ENCODE peak calls at places on chromosomes 2 and 18, in six cellular contexts. One of them, this sample, is unnamed.
A peak's percentile ranks its signal among the peaks of the same experiment; 100 is the strongest.

GRCh38 chr2:105254520-105255210 is 13.1 kb downstream of the GPR45 start:
- DNase-seq in HCT116: no peak
- DNase-seq in PC-3: no peak
- DNase-seq in CD4-positive, CD25-positive, alpha-beta regulatory T cell: no peak
- DNase-seq in OCI-LY7: no peak
- DNase-seq in effector memory CD4-positive, alpha-beta T cell: no peak
- DNase-seq in this sample: no peak

GRCh38 chr2:31075936-31076590 is 62.2 kb downstream of the GALNT14 start:
- DNase-seq in PC-3: peak; percentile 64
- DNase-seq in OCI-LY7: no peak
- DNase-seq in effector memory CD4-positive, alpha-beta T cell: no peak
- DNase-seq in CD4-positive, CD25-positive, alpha-beta regulatory T cell: no peak
- DNase-seq in HCT116: no peak
- DNase-seq in this sample: no peak

GRCh38 chr2:30235008-30235655 is 3.8 kb downstream of the LBH start:
- DNase-seq in HCT116: no peak
- DNase-seq in effector memory CD4-positive, alpha-beta T cell: no peak
- DNase-seq in PC-3: peak; percentile 38
- DNase-seq in CD4-positive, CD25-positive, alpha-beta regulatory T cell: no peak
- DNase-seq in OCI-LY7: no peak
- DNase-seq in this sample: no peak

GRCh38 chr2:236600892-236601291 is 31.3 kb downstream of the ACKR3 start:
- DNase-seq in CD4-positive, CD25-positive, alpha-beta regulatory T cell: no peak
- DNase-seq in OCI-LY7: no peak
- DNase-seq in effector memory CD4-positive, alpha-beta T cell: no peak
- DNase-seq in HCT116: no peak
- DNase-seq in PC-3: peak; percentile 52
- DNase-seq in this sample: no peak

GRCh38 chr2:106054880-106055655 is 139.0 kb downstream of the UXS1 start:
- DNase-seq in PC-3: no peak
- DNase-seq in OCI-LY7: no peak
- DNase-seq in CD4-positive, CD25-positive, alpha-beta regulatory T cell: no peak
- DNase-seq in effector memory CD4-positive, alpha-beta T cell: no peak
- DNase-seq in HCT116: no peak
- DNase-seq in this sample: no peak

GRCh38 chr2:25929789-25930473 is 51.6 kb upstream of the ASXL2 start:
- DNase-seq in OCI-LY7: no peak
- DNase-seq in CD4-positive, CD25-positive, alpha-beta regulatory T cell: no peak
- DNase-seq in PC-3: no peak
- DNase-seq in HCT116: no peak
- DNase-seq in effector memory CD4-positive, alpha-beta T cell: no peak
- DNase-seq in this sample: no peak

GRCh38 chr18:60053747-60054304 is 154.0 kb downstream of the PMAIP1 start:
- DNase-seq in OCI-LY7: no peak
- DNase-seq in HCT116: peak; percentile 97
- DNase-seq in CD4-positive, CD25-positive, alpha-beta regulatory T cell: no peak
- DNase-seq in effector memory CD4-positive, alpha-beta T cell: no peak
- DNase-seq in PC-3: peak; percentile 100
- DNase-seq in this sample: peak; percentile 10

GRCh38 chr2:239310401-239311061 is 90.3 kb downstream of the HDAC4 start:
- DNase-seq in HCT116: no peak
- DNase-seq in PC-3: no peak
- DNase-seq in OCI-LY7: no peak
- DNase-seq in effector memory CD4-positive, alpha-beta T cell: no peak
- DNase-seq in CD4-positive, CD25-positive, alpha-beta regulatory T cell: no peak
- DNase-seq in this sample: no peak

GRCh38 chr2:168350380-168350779 is 103.0 kb upstream of the STK39 start:
- DNase-seq in OCI-LY7: no peak
- DNase-seq in effector memory CD4-positive, alpha-beta T cell: no peak
- DNase-seq in PC-3: no peak
- DNase-seq in HCT116: no peak
- DNase-seq in CD4-positive, CD25-positive, alpha-beta regulatory T cell: no peak
- DNase-seq in this sample: no peak

GRCh38 chr18:42113529-42114191 is 158.6 kb downstream of the PIK3C3 start:
- DNase-seq in OCI-LY7: no peak
- DNase-seq in CD4-positive, CD25-positive, alpha-beta regulatory T cell: no peak
- DNase-seq in PC-3: no peak
- DNase-seq in HCT116: no peak
- DNase-seq in effector memory CD4-positive, alpha-beta T cell: no peak
- DNase-seq in this sample: no peak

GRCh38 chr2:25720575-25720974 is 47.2 kb upstream of the DTNB start:
- DNase-seq in PC-3: no peak
- DNase-seq in effector memory CD4-positive, alpha-beta T cell: no peak
- DNase-seq in HCT116: no peak
- DNase-seq in OCI-LY7: no peak
- DNase-seq in CD4-positive, CD25-positive, alpha-beta regulatory T cell: no peak
- DNase-seq in this sample: no peak

GRCh38 chr2:195029804-195030654 is 627.0 kb upstream of the SLC39A10 start:
- DNase-seq in OCI-LY7: no peak
- DNase-seq in CD4-positive, CD25-positive, alpha-beta regulatory T cell: no peak
- DNase-seq in effector memory CD4-positive, alpha-beta T cell: no peak
- DNase-seq in HCT116: no peak
- DNase-seq in PC-3: peak; percentile 27
- DNase-seq in this sample: no peak

GRCh38 chr2:170812716-170813585 is 3.7 kb upstream of the GAD1 start:
- DNase-seq in effector memory CD4-positive, alpha-beta T cell: no peak
- DNase-seq in PC-3: peak; percentile 94
- DNase-seq in CD4-positive, CD25-positive, alpha-beta regulatory T cell: peak; percentile 44
- DNase-seq in HCT116: peak; percentile 80
- DNase-seq in OCI-LY7: peak; percentile 85
- DNase-seq in this sample: peak; percentile 91

GRCh38 chr2:100660851-100661584 is 98.2 kb downstream of the PDCL3 start:
- DNase-seq in CD4-positive, CD25-positive, alpha-beta regulatory T cell: no peak
- DNase-seq in effector memory CD4-positive, alpha-beta T cell: no peak
- DNase-seq in OCI-LY7: no peak
- DNase-seq in PC-3: no peak
- DNase-seq in HCT116: no peak
- DNase-seq in this sample: no peak

GRCh38 chr2:120552800-120553471 is 182.7 kb upstream of the GLI2 start:
- DNase-seq in HCT116: peak; percentile 84
- DNase-seq in CD4-positive, CD25-positive, alpha-beta regulatory T cell: no peak
- DNase-seq in OCI-LY7: peak; percentile 2
- DNase-seq in effector memory CD4-positive, alpha-beta T cell: no peak
- DNase-seq in PC-3: peak; percentile 98
- DNase-seq in this sample: peak; percentile 90

GRCh38 chr2:62266433-62267038 is 70.6 kb downstream of the B3GNT2 start:
- DNase-seq in effector memory CD4-positive, alpha-beta T cell: no peak
- DNase-seq in CD4-positive, CD25-positive, alpha-beta regulatory T cell: no peak
- DNase-seq in HCT116: no peak
- DNase-seq in OCI-LY7: no peak
- DNase-seq in PC-3: peak; percentile 36
- DNase-seq in this sample: no peak

GRCh38 chr2:172113617-172114016 is 10.9 kb upstream of the DLX2 start:
- DNase-seq in effector memory CD4-positive, alpha-beta T cell: no peak
- DNase-seq in OCI-LY7: peak; percentile 54
- DNase-seq in CD4-positive, CD25-positive, alpha-beta regulatory T cell: no peak
- DNase-seq in HCT116: no peak
- DNase-seq in PC-3: peak; percentile 56
- DNase-seq in this sample: no peak

GRCh38 chr2:229153307-229153706 is 117.8 kb downstream of the PID1 start:
- DNase-seq in HCT116: no peak
- DNase-seq in OCI-LY7: no peak
- DNase-seq in CD4-positive, CD25-positive, alpha-beta regulatory T cell: no peak
- DNase-seq in effector memory CD4-positive, alpha-beta T cell: no peak
- DNase-seq in PC-3: no peak
- DNase-seq in this sample: no peak

GRCh38 chr2:85058619-85058941 is 74.6 kb upstream of the TCF7L1 start:
- DNase-seq in HCT116: no peak
- DNase-seq in OCI-LY7: no peak
- DNase-seq in PC-3: no peak
- DNase-seq in effector memory CD4-positive, alpha-beta T cell: no peak
- DNase-seq in CD4-positive, CD25-positive, alpha-beta regulatory T cell: no peak
- DNase-seq in this sample: no peak

GRCh38 chr2:70541481-70542020 is 12.1 kb downstream of the TGFA start:
- DNase-seq in HCT116: no peak
- DNase-seq in PC-3: peak; percentile 52
- DNase-seq in OCI-LY7: no peak
- DNase-seq in effector memory CD4-positive, alpha-beta T cell: no peak
- DNase-seq in CD4-positive, CD25-positive, alpha-beta regulatory T cell: no peak
- DNase-seq in this sample: no peak

GRCh38 chr2:225165052-225165451 is 122.8 kb upstream of the DOCK10 start:
- DNase-seq in effector memory CD4-positive, alpha-beta T cell: no peak
- DNase-seq in HCT116: no peak
- DNase-seq in CD4-positive, CD25-positive, alpha-beta regulatory T cell: no peak
- DNase-seq in OCI-LY7: no peak
- DNase-seq in PC-3: peak; percentile 54
- DNase-seq in this sample: no peak

GRCh38 chr2:24785704-24786321 is 7.4 kb downstream of the PTRHD1 start:
- DNase-seq in HCT116: no peak
- DNase-seq in PC-3: no peak
- DNase-seq in OCI-LY7: peak; percentile 82
- DNase-seq in CD4-positive, CD25-positive, alpha-beta regulatory T cell: no peak
- DNase-seq in effector memory CD4-positive, alpha-beta T cell: no peak
- DNase-seq in this sample: no peak

GRCh38 chr2:134943540-134943939 is 24.9 kb downstream of the CCNT2 start:
- DNase-seq in HCT116: no peak
- DNase-seq in PC-3: no peak
- DNase-seq in effector memory CD4-positive, alpha-beta T cell: no peak
- DNase-seq in OCI-LY7: peak; percentile 22
- DNase-seq in CD4-positive, CD25-positive, alpha-beta regulatory T cell: no peak
- DNase-seq in this sample: no peak

GRCh38 chr2:228126401-228126800 is 55.1 kb downstream of the SPHKAP start:
- DNase-seq in PC-3: no peak
- DNase-seq in HCT116: no peak
- DNase-seq in effector memory CD4-positive, alpha-beta T cell: no peak
- DNase-seq in OCI-LY7: no peak
- DNase-seq in CD4-positive, CD25-positive, alpha-beta regulatory T cell: no peak
- DNase-seq in this sample: no peak

DNA sequence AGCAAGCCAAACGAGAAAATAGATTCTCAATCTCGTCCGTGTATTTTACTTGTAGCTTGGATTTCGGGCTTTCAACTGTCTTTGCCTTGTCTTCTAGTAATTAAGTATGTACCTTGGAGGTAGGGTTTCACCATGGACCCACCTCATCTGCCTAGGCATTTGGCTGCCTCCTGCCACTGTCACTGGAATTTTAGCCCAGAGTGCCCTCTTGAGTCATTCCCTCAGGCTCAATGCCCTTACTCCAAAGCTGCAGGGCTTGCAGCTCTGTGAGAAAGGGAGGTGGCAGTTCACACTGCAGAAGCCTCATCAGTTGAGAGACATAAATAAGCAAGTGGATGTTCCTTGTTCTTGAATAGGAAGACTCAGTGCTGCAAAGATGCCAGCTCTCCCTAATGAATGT is 89.6 kb downstream of the VSNL1 start:
- DNase-seq in HCT116: no peak
- DNase-seq in PC-3: no peak
- DNase-seq in effector memory CD4-positive, alpha-beta T cell: no peak
- DNase-seq in CD4-positive, CD25-positive, alpha-beta regulatory T cell: no peak
- DNase-seq in OCI-LY7: no peak
- DNase-seq in this sample: no peak
- H3K4me1 ChIP-seq in HCT116: no peaks in the 10 kb centered on the region
- H3K4me1 ChIP-seq in PC-3: no peaks in the 10 kb centered on the region
- H3K4me1 ChIP-seq in effector memory CD4-positive, alpha-beta T cell: no peaks in the 10 kb centered on the region
- H3K4me1 ChIP-seq in CD4-positive, CD25-positive, alpha-beta regulatory T cell: no peaks in the 10 kb centered on the region
- H3K4me1 ChIP-seq in OCI-LY7: no peaks in the 10 kb centered on the region
- H3K4me1 ChIP-seq in this sample: no peaks in the 10 kb centered on the region

GRCh38 chr2:1729264-1729663 is 15.1 kb downstream of the PXDN start:
- DNase-seq in PC-3: no peak
- DNase-seq in effector memory CD4-positive, alpha-beta T cell: no peak
- DNase-seq in OCI-LY7: no peak
- DNase-seq in HCT116: no peak
- DNase-seq in CD4-positive, CD25-positive, alpha-beta regulatory T cell: no peak
- DNase-seq in this sample: no peak
- H3K4me3 ChIP-seq in PC-3: peak overlapping the region; percentile 48
- H3K4me3 ChIP-seq in effector memory CD4-positive, alpha-beta T cell: no peak overlapping the region
- H3K4me3 ChIP-seq in OCI-LY7: no peak overlapping the region
- H3K4me3 ChIP-seq in HCT116: no peak overlapping the region
- H3K4me3 ChIP-seq in CD4-positive, CD25-positive, alpha-beta regulatory T cell: no peak overlapping the region
- H3K4me3 ChIP-seq in this sample: no peak overlapping the region

DNA sequence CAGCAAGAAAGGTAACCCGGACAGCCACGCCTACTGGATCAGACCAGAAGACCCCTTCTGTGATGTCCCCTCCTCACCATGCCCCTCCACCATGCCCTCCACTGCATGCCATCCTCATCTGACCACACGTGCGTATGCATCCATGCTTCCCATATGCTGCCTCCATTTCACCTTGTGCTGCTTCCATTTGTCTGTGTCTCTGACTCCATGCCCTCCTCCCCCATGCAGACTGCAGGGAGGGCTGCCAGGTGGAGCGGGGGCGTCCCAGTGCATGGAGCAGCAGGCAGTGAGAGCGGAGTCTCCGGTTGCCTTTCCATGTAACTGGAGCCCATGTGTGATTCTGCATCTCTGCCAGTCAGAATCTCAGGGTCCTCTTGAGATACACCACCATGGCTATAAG is 52.6 kb downstream of the COA5 start:
- DNase-seq in PC-3: no peak
- DNase-seq in effector memory CD4-positive, alpha-beta T cell: no peak
- DNase-seq in OCI-LY7: no peak
- DNase-seq in CD4-positive, CD25-positive, alpha-beta regulatory T cell: no peak
- DNase-seq in HCT116: no peak
- DNase-seq in this sample: no peak
- H3K36me3 ChIP-seq in PC-3: peaks cover 2% of the 10 kb centered on the region
- H3K36me3 ChIP-seq in effector memory CD4-positive, alpha-beta T cell: peaks cover 89% of the 10 kb centered on the region
- H3K36me3 ChIP-seq in OCI-LY7: peaks cover 28% of the 10 kb centered on the region
- H3K36me3 ChIP-seq in CD4-positive, CD25-positive, alpha-beta regulatory T cell: peaks cover 92% of the 10 kb centered on the region
- H3K36me3 ChIP-seq in HCT116: peaks cover 4% of the 10 kb centered on the region
- H3K36me3 ChIP-seq in this sample: peaks cover 29% of the 10 kb centered on the region

GRCh38 chr2:234464291-234464645 is 32.6 kb downstream of the ARL4C start:
- DNase-seq in CD4-positive, CD25-positive, alpha-beta regulatory T cell: no peak
- DNase-seq in effector memory CD4-positive, alpha-beta T cell: no peak
- DNase-seq in OCI-LY7: no peak
- DNase-seq in PC-3: no peak
- DNase-seq in HCT116: no peak
- DNase-seq in this sample: no peak
- H3K4me1 ChIP-seq in CD4-positive, CD25-positive, alpha-beta regulatory T cell: peaks cover 69% of the 10 kb centered on the region
- H3K4me1 ChIP-seq in effector memory CD4-positive, alpha-beta T cell: peaks cover 51% of the 10 kb centered on the region
- H3K4me1 ChIP-seq in OCI-LY7: no peaks in the 10 kb centered on the region
- H3K4me1 ChIP-seq in PC-3: peaks cover 24% of the 10 kb centered on the region
- H3K4me1 ChIP-seq in HCT116: no peaks in the 10 kb centered on the region
- H3K4me1 ChIP-seq in this sample: peaks cover 6% of the 10 kb centered on the region

GRCh38 chr2:43221660-43222471 is 4.5 kb downstream of the ZFP36L2 start:
- DNase-seq in PC-3: peak; percentile 89
- DNase-seq in HCT116: peak; percentile 64
- DNase-seq in CD4-positive, CD25-positive, alpha-beta regulatory T cell: peak; percentile 39
- DNase-seq in OCI-LY7: peak; percentile 72
- DNase-seq in effector memory CD4-positive, alpha-beta T cell: peak; percentile 33
- DNase-seq in this sample: peak; percentile 93

GRCh38 chr2:43224131-43224570 is 2.3 kb downstream of the ZFP36L2 start:
- DNase-seq in HCT116: no peak
- DNase-seq in PC-3: peak; percentile 69
- DNase-seq in CD4-positive, CD25-positive, alpha-beta regulatory T cell: peak; percentile 80
- DNase-seq in effector memory CD4-positive, alpha-beta T cell: peak; percentile 52
- DNase-seq in OCI-LY7: peak; percentile 88
- DNase-seq in this sample: peak; percentile 70

GRCh38 chr2:43220982-43221659 is 5.3 kb downstream of the ZFP36L2 start:
- DNase-seq in HCT116: no peak
- DNase-seq in effector memory CD4-positive, alpha-beta T cell: no peak
- DNase-seq in PC-3: no peak
- DNase-seq in OCI-LY7: peak; percentile 54
- DNase-seq in CD4-positive, CD25-positive, alpha-beta regulatory T cell: peak; percentile 34
- DNase-seq in this sample: no peak

GRCh38 chr2:43223412-43224040 is 2.9 kb downstream of the ZFP36L2 start:
- DNase-seq in effector memory CD4-positive, alpha-beta T cell: no peak
- DNase-seq in OCI-LY7: no peak
- DNase-seq in CD4-positive, CD25-positive, alpha-beta regulatory T cell: peak; percentile 39
- DNase-seq in HCT116: no peak
- DNase-seq in PC-3: peak; percentile 27
- DNase-seq in this sample: no peak

GRCh38 chr2:43222472-43223146 is 3.8 kb downstream of the ZFP36L2 start:
- DNase-seq in OCI-LY7: no peak
- DNase-seq in HCT116: no peak
- DNase-seq in effector memory CD4-positive, alpha-beta T cell: no peak
- DNase-seq in PC-3: peak; percentile 30
- DNase-seq in CD4-positive, CD25-positive, alpha-beta regulatory T cell: peak; percentile 29
- DNase-seq in this sample: no peak
- H3K4me3 ChIP-seq in OCI-LY7: peak overlapping the region; percentile 89
- H3K4me3 ChIP-seq in HCT116: no peak overlapping the region
- H3K4me3 ChIP-seq in effector memory CD4-positive, alpha-beta T cell: peak overlapping the region; percentile 95
- H3K4me3 ChIP-seq in PC-3: peak overlapping the region; percentile 88
- H3K4me3 ChIP-seq in CD4-positive, CD25-positive, alpha-beta regulatory T cell: peak overlapping the region; percentile 98
- H3K4me3 ChIP-seq in this sample: peak overlapping the region; percentile 88

GRCh38 chr18:35376742-35377695 is at the start of gene ZNF396:
- DNase-seq in HCT116: peak; percentile 23
- DNase-seq in OCI-LY7: peak; percentile 53
- DNase-seq in PC-3: peak; percentile 41
- DNase-seq in effector memory CD4-positive, alpha-beta T cell: peak; percentile 60
- DNase-seq in CD4-positive, CD25-positive, alpha-beta regulatory T cell: peak; percentile 61
- DNase-seq in this sample: peak; percentile 85
- H3K36me3 ChIP-seq in HCT116: no peaks in the 10 kb centered on the region
- H3K36me3 ChIP-seq in OCI-LY7: no peaks in the 10 kb centered on the region
- H3K36me3 ChIP-seq in PC-3: no peaks in the 10 kb centered on the region
- H3K36me3 ChIP-seq in effector memory CD4-positive, alpha-beta T cell: no peaks in the 10 kb centered on the region
- H3K36me3 ChIP-seq in CD4-positive, CD25-positive, alpha-beta regulatory T cell: no peaks in the 10 kb centered on the region
- H3K36me3 ChIP-seq in this sample: no peaks in the 10 kb centered on the region